ENCODE peak calls at places on chromosomes 1 and 21, in six cellular contexts. M is body of pancreas, X is brain microvascular endothelial cell, U is endothelial cell of umbilical vein, Y is psoas muscle, G is small intestine. F is an unnamed sample.

GRCh38 chr1:211632117-211632807 is 43.2 kb downstream of the NEK2 start:
- DNase-seq in U (peak), Y (no peak), M (no peak), X (no peak), G (no peak), F (no peak)

GRCh38 chr1:98794196-98794886 is 132.8 kb downstream of the SNX7 start:
- DNase-seq in U (peak), M (peak), Y (no peak), G (peak), X (peak), F (peak)

GRCh38 chr1:244835276-244836134 is at the start of gene COX20:
- DNase-seq in U (peak), Y (peak), M (peak), G (peak), X (peak), F (peak)

GRCh38 chr1:1123581-1124507 is 8.0 kb upstream of the C1orf159 start:
- DNase-seq in U (no peak), M (no peak), Y (no peak), X (no peak), G (no peak), F (peak)

GRCh38 chr1:53804181-53804580 is 33.9 kb downstream of the NDC1 start:
- DNase-seq in G (no peak), M (no peak), Y (no peak), U (no peak), X (no peak), F (no peak)

GRCh38 chr1:165536016-165536415 is 7.8 kb upstream of the LRRC52 start:
- DNase-seq in U (no peak), G (no peak), M (no peak), Y (no peak), X (no peak), F (no peak)

GRCh38 chr21:38333290-38334272 is 76.8 kb downstream of the KCNJ15 start:
- DNase-seq in M (no peak), U (no peak), X (no peak), Y (no peak), G (no peak), F (peak)

GRCh38 chr1:155127105-155127671 is 488 bp upstream of the EFNA1 start:
- DNase-seq in X (peak), U (peak), M (peak), G (peak), Y (peak), F (peak)

GRCh38 chr1:172916126-172916525 is 134.6 kb downstream of the TNFSF18 start:
- DNase-seq in U (no peak), M (no peak), X (no peak), G (no peak), Y (no peak), F (no peak)

GRCh38 chr1:218430802-218431201 is 85.7 kb downstream of the TGFB2 start:
- DNase-seq in G (no peak), U (peak), M (no peak), X (no peak), Y (no peak), F (peak)

GRCh38 chr1:235331391-235331790 is 3.0 kb downstream of the GGPS1 start:
- DNase-seq in U (no peak), X (no peak), Y (no peak), G (no peak), M (no peak), F (no peak)

GRCh38 chr1:235327559-235328270 is at the start of gene ARID4B:
- DNase-seq in M (no peak), X (no peak), U (no peak), Y (peak), G (no peak), F (no peak)

GRCh38 chr1:235329139-235329808 is 904 bp downstream of the GGPS1 start:
- DNase-seq in X (peak), U (no peak), M (peak), Y (no peak), G (peak), F (peak)

GRCh38 chr1:235328271-235329138 is at the start of gene GGPS1:
- DNase-seq in M (peak), U (peak), X (peak), G (peak), Y (peak), F (peak)

DNA sequence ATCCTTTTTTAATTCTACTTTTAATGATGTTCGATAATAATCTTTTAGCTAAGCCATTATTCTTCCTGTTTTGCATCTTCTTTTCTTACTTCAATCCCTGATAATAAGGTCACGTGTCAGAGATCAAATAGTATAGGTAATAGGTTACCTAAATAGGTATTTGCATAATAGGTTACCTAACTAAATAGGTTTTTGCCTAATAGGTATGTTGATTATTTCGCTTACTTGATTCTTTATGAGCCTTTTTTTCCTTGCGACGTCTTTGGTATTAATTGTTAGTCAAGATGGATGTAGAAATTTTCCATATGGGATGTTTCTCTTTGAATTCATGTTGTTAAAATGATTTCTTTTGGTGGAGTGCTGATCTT is 2.5 kb downstream of the GGPS1 start:
- DNase-seq in G (no peak), Y (no peak), M (no peak), X (no peak), U (no peak), F (no peak)
- H3K4me3 ChIP-seq in G (no peak), Y (peak), M (no peak), X (no peak), U (no peak), F (peak)

GRCh38 chr1:161805399-161806197 is 39.5 kb downstream of the ATF6 start:
- DNase-seq in U (no peak), G (no peak), Y (no peak), X (no peak), M (no peak), F (no peak)

GRCh38 chr1:161799792-161800191 is 33.7 kb downstream of the ATF6 start:
- DNase-seq in M (no peak), U (no peak), Y (no peak), X (no peak), G (no peak), F (no peak)

GRCh38 chr1:161803181-161803580 is 37.1 kb downstream of the ATF6 start:
- DNase-seq in X (no peak), M (no peak), G (no peak), Y (no peak), U (no peak), F (no peak)

GRCh38 chr1:161801955-161802354 is 35.8 kb downstream of the ATF6 start:
- DNase-seq in U (no peak), G (no peak), M (no peak), Y (no peak), X (no peak), F (no peak)
- H3K4me3 ChIP-seq in U (no peak), G (no peak), M (no peak), Y (no peak), X (no peak), F (no peak)

GRCh38 chr1:89555550-89555949 is 30.9 kb downstream of the LRRC8B start:
- DNase-seq in G (peak), X (no peak), Y (no peak), U (no peak), M (no peak), F (no peak)

GRCh38 chr1:89556716-89557442 is 32.2 kb downstream of the LRRC8B start:
- DNase-seq in M (no peak), U (no peak), Y (no peak), X (no peak), G (no peak), F (peak)

GRCh38 chr1:89557954-89558353 is 33.3 kb downstream of the LRRC8B start:
- DNase-seq in U (no peak), M (no peak), G (no peak), X (no peak), Y (no peak), F (no peak)

GRCh38 chr1:89553195-89553584 is 28.6 kb downstream of the LRRC8B start:
- DNase-seq in M (no peak), G (no peak), U (no peak), X (no peak), Y (no peak), F (no peak)

DNA sequence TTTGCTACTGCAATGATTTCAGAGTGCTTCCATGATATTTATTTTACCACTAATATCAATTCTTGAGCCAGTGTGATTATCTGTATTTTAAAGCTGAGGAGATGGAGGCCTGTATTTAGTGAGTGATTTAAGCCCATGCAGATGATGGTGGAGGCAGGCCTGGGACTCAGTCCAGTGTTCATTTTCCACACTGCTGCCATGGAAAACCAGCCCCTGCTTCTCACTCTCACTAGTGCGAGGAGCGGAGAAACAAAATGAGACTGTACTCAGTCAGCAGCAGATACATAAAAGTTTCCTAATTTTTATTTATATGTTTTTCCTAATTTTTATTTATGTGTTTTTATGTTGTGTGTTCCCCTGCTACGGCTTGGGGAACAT is 32.8 kb downstream of the LRRC8B start:
- DNase-seq in M (no peak), U (no peak), G (no peak), Y (no peak), X (no peak), F (no peak)
- H3K4me3 ChIP-seq in M (no peak), U (no peak), G (no peak), Y (no peak), X (no peak), F (no peak)

DNA sequence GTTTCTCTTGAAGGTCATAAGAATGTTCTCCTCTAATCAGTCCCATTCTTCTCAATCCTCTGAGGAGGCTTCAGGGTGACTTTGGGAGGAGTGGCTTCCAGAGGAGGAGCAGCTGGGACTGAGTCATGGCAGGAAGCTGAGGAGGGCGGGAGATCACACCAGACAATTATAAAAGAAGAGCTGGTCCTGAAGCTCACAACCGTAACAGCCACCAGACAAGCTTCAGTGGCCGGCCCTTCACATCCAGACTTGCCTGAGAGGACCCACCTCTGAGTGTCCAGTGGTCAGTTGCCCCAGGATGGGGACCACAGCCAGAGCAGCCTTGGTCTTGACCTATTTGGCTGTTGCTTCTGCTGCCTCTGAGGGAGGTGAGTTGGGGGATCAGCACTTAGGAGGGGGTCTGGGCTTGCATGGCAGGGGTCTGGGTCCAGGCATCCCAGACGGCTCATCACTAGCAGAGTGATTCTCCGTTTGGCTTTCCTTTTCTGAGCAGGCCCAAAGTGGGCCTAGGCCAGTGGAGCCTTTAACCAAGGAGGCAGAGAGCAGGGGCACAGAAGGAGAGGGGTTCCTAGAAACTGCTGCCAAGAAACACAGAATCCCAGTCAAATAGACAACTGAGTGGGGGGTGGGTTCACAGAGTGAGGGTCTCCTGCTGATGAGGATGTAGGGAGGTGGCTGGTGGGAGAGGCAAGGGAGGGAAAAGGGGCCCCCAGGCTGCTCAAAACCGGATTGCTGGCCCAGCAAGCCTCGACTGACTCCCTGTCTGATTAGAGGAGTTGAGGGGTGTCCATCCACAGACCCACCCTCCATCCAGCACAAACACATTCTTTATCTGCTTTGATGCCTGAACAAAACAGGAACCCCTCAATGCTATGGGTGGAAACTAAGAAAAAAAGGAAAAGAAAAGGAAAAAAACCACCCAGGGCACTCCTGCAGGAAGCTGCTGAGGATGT is at the start of gene ECM1:
- DNase-seq in Y (peak), M (no peak), X (peak), U (peak), G (peak), F (peak)
- H3K4me3 ChIP-seq in Y (peak), M (no peak), X (peak), U (no peak), G (no peak), F (peak)

F was measured in fibroblast of pulmonary artery.